ENCODE peak calls at places on chromosomes 4 and X, in eight cellular contexts. L is cardiac muscle cell, A is heart right ventricle, N is OCI-LY7, Y is MCF 10A, K is PC-3, X is GM20000, J is tibial artery. W is an unnamed sample.

GRCh38 chr4:8681391-8681790 is 88.8 kb downstream of the CPZ start:
- DNase-seq in L (no peak), A (no peak), N (no peak), Y (no peak), K (no peak), X (no peak), J (no peak), W (no peak)

GRCh38 chr4:90950385-90950841 is 823.2 kb downstream of the CCSER1 start:
- DNase-seq in L (peak; percentile 9), A (no peak), N (no peak), Y (no peak), K (peak; percentile 8), X (no peak), J (no peak), W (no peak)

GRCh38 chrX:12693754-12694153 is 97.5 kb upstream of the PRPS2 start:
- DNase-seq in L (no peak), A (no peak), N (no peak), Y (peak; percentile 25), K (no peak), X (no peak), J (no peak), W (no peak)

GRCh38 chrX:154595559-154595958 is 10.6 kb downstream of the CTAG1A start:
- DNase-seq in L (no peak), A (no peak), N (no peak), Y (no peak), K (peak; percentile 13), X (no peak), J (no peak), W (no peak)

GRCh38 chrX:370244-370962 is 16.3 kb downstream of the PPP2R3B start:
- DNase-seq in L (no peak), A (no peak), N (peak; percentile 92), Y (no peak), K (no peak), X (no peak), J (no peak), W (peak; percentile 68)

GRCh38 chrX:84165716-84166115 is 22.3 kb downstream of the RPS6KA6 start:
- DNase-seq in L (no peak), A (no peak), N (no peak), Y (no peak), K (no peak), X (no peak), J (no peak), W (no peak)

GRCh38 chrX:139883984-139884383 is 48.9 kb downstream of the ATP11C start:
- DNase-seq in L (no peak), A (no peak), N (no peak), Y (no peak), K (no peak), X (no peak), J (no peak), W (no peak)

GRCh38 chr4:129113438-129113837 is 17.5 kb downstream of the C4orf33 start:
- DNase-seq in L (no peak), A (no peak), N (no peak), Y (no peak), K (no peak), X (no peak), J (no peak), W (no peak)

GRCh38 chrX:43706786-43707185 is 50.7 kb downstream of the MAOA start:
- DNase-seq in L (no peak), A (no peak), N (no peak), Y (peak; percentile 11), K (peak; percentile 18), X (no peak), J (no peak), W (no peak)

GRCh38 chr4:28772066-28772465 is 1911.4 kb downstream of the STIM2 start:
- DNase-seq in L (no peak), A (no peak), N (no peak), Y (peak; percentile 9), K (peak; percentile 38), X (no peak), J (no peak), W (no peak)

GRCh38 chr4:6855692-6856297 is 53.8 kb upstream of the TBC1D14 start:
- DNase-seq in L (peak; percentile 61), A (no peak), N (no peak), Y (peak; percentile 53), K (peak; percentile 68), X (peak; percentile 71), J (no peak), W (no peak)

GRCh38 chr4:3816256-3816825 is 50.2 kb downstream of the ADRA2C start:
- DNase-seq in L (no peak), A (no peak), N (no peak), Y (no peak), K (no peak), X (no peak), J (no peak), W (no peak)

GRCh38 chr4:156336516-156336915 is 382.9 kb upstream of the CTSO start:
- DNase-seq in L (no peak), A (no peak), N (no peak), Y (no peak), K (no peak), X (no peak), J (no peak), W (no peak)

GRCh38 chrX:8743126-8743732 is 11.3 kb upstream of the ANOS1 start:
- DNase-seq in L (peak; percentile 78), A (peak; percentile 28), N (peak; percentile 39), Y (peak; percentile 72), K (peak; percentile 69), X (peak; percentile 22), J (no peak), W (peak; percentile 25)

GRCh38 chrX:96715412-96715940 is 30.8 kb downstream of the DIAPH2 start:
- DNase-seq in L (no peak), A (no peak), N (no peak), Y (no peak), K (peak; percentile 78), X (no peak), J (no peak), W (no peak)

GRCh38 chr4:175790067-175790466 is 22.0 kb downstream of the GPM6A start:
- DNase-seq in L (no peak), A (no peak), N (no peak), Y (no peak), K (no peak), X (no peak), J (no peak), W (no peak)

GRCh38 chrX:153342762-153343558 is 9.0 kb downstream of the ZNF275 start:
- DNase-seq in L (no peak), A (no peak), N (no peak), Y (no peak), K (no peak), X (no peak), J (no peak), W (no peak)

GRCh38 chrX:108186811-108187210 is 95.2 kb downstream of the ATG4A start:
- DNase-seq in L (no peak), A (no peak), N (no peak), Y (peak; percentile 70), K (peak; percentile 86), X (no peak), J (no peak), W (no peak)

GRCh38 chrX:155888139-155888538 is 7.0 kb downstream of the VAMP7 start:
- DNase-seq in L (no peak), A (no peak), N (no peak), Y (peak; percentile 51), K (peak; percentile 75), X (no peak), J (no peak), W (no peak)

GRCh38 chr4:8077181-8078108 is 81.2 kb downstream of the ABLIM2 start:
- DNase-seq in L (no peak), A (no peak), N (no peak), Y (no peak), K (no peak), X (no peak), J (no peak), W (no peak)

GRCh38 chr4:91025240-91026173 is 898.3 kb downstream of the CCSER1 start:
- DNase-seq in L (no peak), A (no peak), N (no peak), Y (no peak), K (no peak), X (no peak), J (no peak), W (no peak)

GRCh38 chr4:77578145-77578544 is 27.5 kb upstream of the CXCL13 start:
- DNase-seq in L (no peak), A (no peak), N (no peak), Y (no peak), K (no peak), X (no peak), J (no peak), W (no peak)
- TF ChIP-seq CTCF in L (peak; percentile 22), A (no peak), N (peak; percentile 69), Y (no peak), K (peak; percentile 34), X (peak; percentile 12), J (no peak), W (no peak)

DNA sequence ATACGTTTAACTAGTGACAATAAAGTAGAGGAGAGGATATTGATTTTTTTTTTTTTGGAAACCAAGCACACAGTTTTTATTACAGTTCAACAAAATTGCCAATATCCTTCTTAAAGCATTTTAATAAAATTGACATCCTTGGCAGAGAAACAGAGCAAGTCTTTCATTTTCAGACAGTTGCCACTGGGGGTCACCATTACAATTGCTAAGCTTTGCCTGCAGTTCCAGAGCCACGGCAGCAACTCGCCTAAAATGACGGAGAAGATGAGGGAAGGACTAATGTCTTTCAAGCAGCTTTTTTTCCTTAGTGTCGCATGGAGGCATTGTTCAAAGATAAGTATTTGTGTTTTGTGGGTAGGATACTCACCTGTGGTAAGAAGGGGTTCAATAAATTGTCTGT is 507.8 kb upstream of the ARX start:
- DNase-seq in L (peak; percentile 47), A (no peak), N (peak; percentile 1), Y (peak; percentile 51), K (peak; percentile 23), X (peak; percentile 5), J (no peak), W (peak; percentile 9)
- TF ChIP-seq CTCF in L (peak; percentile 40), A (peak; percentile 48), N (peak; percentile 54), Y (peak; percentile 29), K (peak; percentile 45), X (no peak), J (no peak), W (peak; percentile 19)

DNA sequence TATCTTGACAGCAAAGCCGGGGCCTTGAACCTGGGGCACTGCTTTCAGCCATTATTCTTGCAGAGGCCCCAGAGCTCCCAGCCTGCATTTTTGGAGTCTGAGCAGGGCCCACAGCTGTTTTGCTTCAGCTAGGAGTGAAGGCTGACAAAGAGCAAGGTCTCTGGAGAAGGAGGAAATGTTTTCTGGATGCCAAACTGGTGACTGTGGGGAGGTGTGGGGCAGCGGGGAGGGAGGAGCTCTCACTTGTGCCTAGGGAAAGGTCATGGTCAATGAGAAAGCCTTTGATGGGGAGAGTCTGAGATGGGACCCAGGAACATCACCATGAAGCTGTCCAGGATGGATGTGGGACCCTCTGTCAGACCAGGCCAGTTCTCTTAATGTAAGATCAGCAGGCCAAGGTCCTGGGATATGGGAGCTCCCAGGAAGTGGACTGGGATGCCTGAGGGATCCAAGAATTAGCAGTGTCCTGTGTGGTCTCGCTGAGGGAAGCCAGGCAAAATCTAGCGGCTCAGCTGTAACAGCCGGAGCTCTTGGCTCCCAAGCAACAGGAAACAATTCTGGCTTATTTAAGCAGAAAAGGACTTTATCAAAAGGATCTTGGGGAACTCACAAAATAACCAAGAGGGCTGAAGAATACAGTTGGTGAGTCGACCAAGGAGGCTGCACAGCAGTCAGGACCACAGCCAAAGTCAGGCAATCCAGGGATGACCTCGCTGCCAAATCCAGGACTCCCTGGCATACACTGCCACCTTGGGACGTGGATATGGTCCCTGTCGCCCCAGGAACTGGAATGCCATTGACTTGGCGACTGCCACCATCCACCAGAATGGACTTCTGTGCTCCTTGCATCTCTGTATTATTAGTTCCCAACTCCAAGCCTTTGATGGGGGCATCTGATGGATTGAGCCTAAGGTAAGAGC is 165.1 kb upstream of the BCOR start:
- DNase-seq in L (peak; percentile 24), A (no peak), N (no peak), Y (no peak), K (peak; percentile 37), X (no peak), J (no peak), W (no peak)
- TF ChIP-seq CTCF in L (no peak), A (peak; percentile 18), N (no peak), Y (no peak), K (no peak), X (no peak), J (no peak), W (no peak)

GRCh38 chr4:38728651-38729141 is 54.1 kb downstream of the TLR10 start:
- DNase-seq in L (no peak), A (no peak), N (no peak), Y (peak; percentile 42), K (peak; percentile 67), X (no peak), J (no peak), W (no peak)
- TF ChIP-seq CTCF in L (no peak), A (no peak), N (no peak), Y (no peak), K (peak; percentile 53), X (no peak), J (no peak), W (no peak)